ENCODE peak calls at places on chromosome 2, in six cellular contexts. O is IMR-90, Y is neuronal stem cell, E is H9, W is trophoblast cell, R is mesenchymal stem cell. X is an unnamed sample.

GRCh38 chr2:23335550-23335949 is 49.4 kb upstream of the KLHL29 start:
- DNase-seq in O (no peak), Y (no peak), E (no peak), W (no peak), R (no peak), X (no peak)

GRCh38 chr2:10355471-10356458 is 53.1 kb downstream of the HPCAL1 start:
- DNase-seq in O (no peak), Y (no peak), E (no peak), W (peak; percentile 66), R (no peak), X (no peak)

GRCh38 chr2:105166671-105167070 is 74.9 kb upstream of the GPR45 start:
- DNase-seq in O (no peak), Y (no peak), E (peak; percentile 39), W (no peak), R (no peak), X (no peak)

GRCh38 chr2:208999911-209000310 is 423.9 kb upstream of the MAP2 start:
- DNase-seq in O (no peak), Y (no peak), E (no peak), W (peak; percentile 81), R (no peak), X (no peak)

GRCh38 chr2:181352158-181352557 is 105.0 kb upstream of the ITGA4 start:
- DNase-seq in O (no peak), Y (no peak), E (no peak), W (no peak), R (no peak), X (no peak)

GRCh38 chr2:101473911-101474751 is 781 bp downstream of the RFX8 start:
- DNase-seq in O (peak; percentile 45), Y (peak; percentile 41), E (peak; percentile 59), W (peak; percentile 31), R (peak; percentile 50), X (no peak)

GRCh38 chr2:165016772-165017411 is 61.6 kb upstream of the SLC38A11 start:
- DNase-seq in O (peak; percentile 65), Y (peak; percentile 33), E (peak; percentile 46), W (peak; percentile 72), R (peak; percentile 80), X (no peak)

GRCh38 chr2:129092871-129093385 is 774.3 kb upstream of the HS6ST1 start:
- DNase-seq in O (no peak), Y (no peak), E (no peak), W (no peak), R (no peak), X (no peak)

GRCh38 chr2:28080911-28081310 is 190.4 kb downstream of the BABAM2 start:
- DNase-seq in O (peak; percentile 52), Y (no peak), E (no peak), W (peak; percentile 33), R (peak; percentile 73), X (no peak)

GRCh38 chr2:58266211-58266610 is 25.1 kb upstream of the FANCL start:
- DNase-seq in O (no peak), Y (no peak), E (no peak), W (peak; percentile 37), R (peak; percentile 31), X (no peak)

GRCh38 chr2:74740395-74741075 is 86.5 kb downstream of the SEMA4F start:
- DNase-seq in O (peak; percentile 96), Y (no peak), E (peak; percentile 42), W (peak; percentile 98), R (peak; percentile 91), X (peak; percentile 43)

GRCh38 chr2:174593574-174594203 is 3.9 kb downstream of the WIPF1 start:
- DNase-seq in O (peak; percentile 84), Y (peak; percentile 6), E (no peak), W (no peak), R (peak; percentile 82), X (no peak)

GRCh38 chr2:178700922-178701342 is 106.3 kb downstream of the TTN start:
- DNase-seq in O (peak; percentile 35), Y (peak; percentile 1), E (no peak), W (peak; percentile 78), R (peak; percentile 24), X (no peak)

GRCh38 chr2:47602996-47603395 is 179.9 kb upstream of the MSH6 start:
- DNase-seq in O (peak; percentile 25), Y (no peak), E (no peak), W (peak; percentile 56), R (peak; percentile 20), X (no peak)

GRCh38 chr2:76197842-76198448 is 487.2 kb upstream of the GCFC2 start:
- DNase-seq in O (peak; percentile 65), Y (peak; percentile 64), E (peak; percentile 70), W (peak; percentile 92), R (peak; percentile 77), X (peak; percentile 87)

GRCh38 chr2:55843096-55843991 is 80.2 kb downstream of the EFEMP1 start:
- DNase-seq in O (peak; percentile 99), Y (no peak), E (no peak), W (no peak), R (peak; percentile 99), X (no peak)

GRCh38 chr2:529425-529824 is 147.8 kb downstream of the TMEM18 start:
- DNase-seq in O (peak; percentile 1), Y (no peak), E (no peak), W (peak; percentile 33), R (no peak), X (no peak)

GRCh38 chr2:174048238-174048637 is 83.1 kb upstream of the SP3 start:
- DNase-seq in O (no peak), Y (no peak), E (no peak), W (no peak), R (no peak), X (no peak)

GRCh38 chr2:43106767-43107527 is 119.5 kb downstream of the ZFP36L2 start:
- DNase-seq in O (no peak), Y (peak; percentile 84), E (no peak), W (no peak), R (no peak), X (no peak)

GRCh38 chr2:64463784-64464183 is 9.8 kb downstream of the LGALSL start:
- DNase-seq in O (peak; percentile 61), Y (no peak), E (no peak), W (no peak), R (peak; percentile 28), X (no peak)

GRCh38 chr2:64462171-64462570 is 8.2 kb downstream of the LGALSL start:
- DNase-seq in O (no peak), Y (no peak), E (no peak), W (peak; percentile 56), R (no peak), X (no peak)

GRCh38 chr2:64459575-64459974 is 5.6 kb downstream of the LGALSL start:
- DNase-seq in O (no peak), Y (no peak), E (no peak), W (no peak), R (no peak), X (no peak)

GRCh38 chr2:64462940-64463339 is 9.0 kb downstream of the LGALSL start:
- DNase-seq in O (peak; percentile 22), Y (no peak), E (no peak), W (peak; percentile 22), R (peak; percentile 27), X (no peak)

DNA sequence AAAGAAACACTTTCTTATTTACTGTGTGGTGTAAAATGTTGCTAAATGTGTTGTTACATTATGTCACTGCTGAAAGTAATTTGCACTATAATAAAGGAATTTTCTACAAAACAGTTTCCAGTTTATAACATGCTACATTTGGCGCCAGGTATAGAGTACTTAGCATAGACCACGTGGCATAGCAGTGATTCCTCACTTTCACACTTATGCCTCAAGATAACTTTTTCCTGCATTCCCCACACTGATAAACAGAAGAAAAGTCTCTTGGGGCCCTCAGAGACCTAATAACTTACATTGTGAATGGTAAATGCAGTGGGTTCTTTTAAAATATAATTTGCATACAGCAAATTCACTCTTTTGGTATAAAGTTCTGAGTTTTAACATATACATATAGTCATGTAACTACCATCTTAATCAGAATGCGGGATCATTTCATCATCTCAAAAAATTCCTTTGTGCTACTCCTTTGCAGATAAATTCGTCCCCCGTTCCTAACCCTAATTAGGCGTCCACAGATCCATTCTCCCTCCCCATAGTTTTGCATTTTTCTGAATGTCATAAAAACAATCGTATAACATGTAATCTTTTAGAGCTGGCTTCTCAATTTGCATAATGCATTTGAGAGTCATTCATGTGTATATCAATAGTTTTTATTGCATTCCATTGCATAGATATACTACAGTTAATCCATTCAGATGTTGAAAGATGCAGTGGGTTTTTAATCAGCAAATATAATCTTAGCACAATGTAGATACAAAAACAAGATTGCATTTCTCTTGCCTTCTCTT is 7.5 kb downstream of the LGALSL start:
- DNase-seq in O (no peak), Y (no peak), E (no peak), W (peak; percentile 47), R (no peak), X (no peak)
- H3K14ac ChIP-seq in O (no peak overlapping the region), Y (no peak overlapping the region), E (no peak overlapping the region), W (no peak overlapping the region), R (no peak overlapping the region), X (no peak overlapping the region)

GRCh38 chr2:113201496-113202304 is 27.9 kb downstream of the PSD4 start:
- DNase-seq in O (no peak), Y (no peak), E (no peak), W (no peak), R (no peak), X (no peak)

GRCh38 chr2:113198048-113198789 is 24.4 kb downstream of the PSD4 start:
- DNase-seq in O (no peak), Y (no peak), E (peak; percentile 16), W (no peak), R (no peak), X (no peak)

GRCh38 chr2:113198790-113199612 is 25.2 kb downstream of the PSD4 start:
- DNase-seq in O (peak; percentile 47), Y (peak; percentile 74), E (peak; percentile 89), W (peak; percentile 95), R (peak; percentile 72), X (peak; percentile 54)

GRCh38 chr2:113200736-113201490 is 27.1 kb downstream of the PSD4 start:
- DNase-seq in O (no peak), Y (no peak), E (no peak), W (no peak), R (no peak), X (no peak)

GRCh38 chr2:113200236-113200635 is 26.5 kb downstream of the PSD4 start:
- DNase-seq in O (no peak), Y (no peak), E (peak; percentile 71), W (no peak), R (no peak), X (no peak)
- H3K14ac ChIP-seq in O (no peak overlapping the region), Y (no peak overlapping the region), E (no peak overlapping the region), W (no peak overlapping the region), R (no peak overlapping the region), X (no peak overlapping the region)

DNA sequence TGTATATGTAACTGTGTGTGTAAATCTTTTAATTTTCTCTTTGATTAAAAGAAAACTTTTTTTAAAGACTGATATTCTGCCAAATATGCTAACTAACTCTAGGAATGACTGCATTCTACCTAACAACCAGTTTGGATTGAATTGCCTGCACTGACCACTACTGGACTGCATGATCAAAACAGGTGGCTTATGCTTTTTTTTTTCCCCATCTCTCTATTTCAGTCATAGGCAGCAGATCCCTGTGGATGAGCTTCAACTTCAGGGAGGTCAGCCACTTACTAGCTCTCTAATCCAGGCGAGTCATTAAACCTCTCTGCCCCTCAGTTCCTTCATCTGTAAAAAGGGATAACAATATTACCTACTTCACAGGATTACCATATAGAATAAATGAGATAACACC is 138.6 kb upstream of the SERTAD2 start:
- DNase-seq in O (peak; percentile 20), Y (no peak), E (no peak), W (no peak), R (no peak), X (no peak)
- H3K14ac ChIP-seq in O (no peak overlapping the region), Y (no peak overlapping the region), E (no peak overlapping the region), W (no peak overlapping the region), R (no peak overlapping the region), X (no peak overlapping the region)

DNA sequence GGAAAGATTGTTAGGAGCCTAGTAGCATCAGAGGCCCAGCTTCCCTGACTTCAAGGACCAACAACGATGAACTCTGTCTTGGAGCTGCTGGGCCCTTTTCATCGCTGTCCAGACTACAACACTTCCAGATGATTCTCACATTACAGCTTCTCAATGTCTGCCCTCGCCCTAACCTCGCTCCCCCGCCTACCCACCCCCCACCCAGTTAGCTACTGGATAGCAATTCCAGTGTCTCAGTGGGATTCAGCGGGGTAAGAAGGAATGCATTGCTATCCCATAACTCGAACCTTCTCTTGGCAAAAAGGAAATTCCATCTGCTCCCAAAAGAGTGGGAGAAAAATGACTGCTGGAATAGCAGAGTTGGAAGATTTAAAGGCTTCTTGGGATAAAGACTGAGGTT is 65.0 kb downstream of the RPL37A start:
- DNase-seq in O (no peak), Y (no peak), E (no peak), W (no peak), R (no peak), X (no peak)
- H3K14ac ChIP-seq in O (no peak overlapping the region), Y (no peak overlapping the region), E (no peak overlapping the region), W (no peak overlapping the region), R (no peak overlapping the region), X (no peak overlapping the region)